ENCODE peak calls at places on chromosomes 12 and 14, in five cellular contexts. A, W, S, F and D are unnamed samples. For H3K4me1, the result is how much of the 10 kb centered on the place peaks cover.

GRCh38 chr12:46201284-46201789 is 67.5 kb downstream of the SLC38A1 start:
- DNase-seq in F (no peak), S (no peak), W (no peak), A (no peak), D (no peak)

GRCh38 chr14:36996133-36996856 is 176.1 kb downstream of the SLC25A21 start:
- DNase-seq in A (peak), S (no peak), W (no peak), F (no peak), D (peak)

GRCh38 chr14:104428333-104428851 is 151.2 kb upstream of the C14orf180 start:
- DNase-seq in F (no peak), A (no peak), S (no peak), W (no peak), D (no peak)

GRCh38 chr12:55847603-55848329 is 5.0 kb upstream of the MMP19 start:
- DNase-seq in W (no peak), F (peak), S (peak), A (peak), D (peak)

GRCh38 chr14:63787995-63788946 is 60.4 kb upstream of the SGPP1 start:
- DNase-seq in A (no peak), F (peak), W (no peak), S (no peak), D (no peak)

GRCh38 chr12:116012757-116013156 is 264.7 kb downstream of the MED13L start:
- DNase-seq in S (no peak), F (peak), W (no peak), A (no peak), D (no peak)

GRCh38 chr12:100661300-100661951 is 87.9 kb downstream of the GAS2L3 start:
- DNase-seq in W (no peak), S (no peak), A (peak), F (no peak), D (peak)

GRCh38 chr14:90942511-90942910 is 117.9 kb downstream of the RPS6KA5 start:
- DNase-seq in W (no peak), A (no peak), F (no peak), S (no peak), D (no peak)

GRCh38 chr12:97464241-97465011 is 1.8 kb downstream of the RMST start:
- DNase-seq in S (no peak), A (no peak), F (no peak), W (no peak), D (peak)

GRCh38 chr14:50610465-50610864 is 50.5 kb downstream of the ATL1 start:
- DNase-seq in W (no peak), S (no peak), F (no peak), A (no peak), D (no peak)

GRCh38 chr14:22200977-22201605 is 387.9 kb downstream of the DAD1 start:
- DNase-seq in S (peak), F (peak), A (peak), W (peak), D (peak)

GRCh38 chr12:109277899-109278762 is 31.0 kb downstream of the FOXN4 start:
- DNase-seq in F (no peak), A (peak), S (peak), W (no peak), D (no peak)

GRCh38 chr12:93200291-93200917 is 177.3 kb upstream of the NUDT4 start:
- DNase-seq in A (no peak), F (no peak), W (no peak), S (no peak), D (peak)

GRCh38 chr12:50933459-50934124 is 18.8 kb upstream of the HIGD1C start:
- DNase-seq in F (peak), A (peak), W (no peak), S (peak), D (no peak)

GRCh38 chr14:75399819-75400678 is 27.8 kb upstream of the JDP2 start:
- DNase-seq in F (peak), A (peak), S (no peak), W (no peak), D (no peak)
- TF ChIP-seq EZH2 in F (no peak), A (no peak), S (no peak), W (no peak), D (no peak)

DNA sequence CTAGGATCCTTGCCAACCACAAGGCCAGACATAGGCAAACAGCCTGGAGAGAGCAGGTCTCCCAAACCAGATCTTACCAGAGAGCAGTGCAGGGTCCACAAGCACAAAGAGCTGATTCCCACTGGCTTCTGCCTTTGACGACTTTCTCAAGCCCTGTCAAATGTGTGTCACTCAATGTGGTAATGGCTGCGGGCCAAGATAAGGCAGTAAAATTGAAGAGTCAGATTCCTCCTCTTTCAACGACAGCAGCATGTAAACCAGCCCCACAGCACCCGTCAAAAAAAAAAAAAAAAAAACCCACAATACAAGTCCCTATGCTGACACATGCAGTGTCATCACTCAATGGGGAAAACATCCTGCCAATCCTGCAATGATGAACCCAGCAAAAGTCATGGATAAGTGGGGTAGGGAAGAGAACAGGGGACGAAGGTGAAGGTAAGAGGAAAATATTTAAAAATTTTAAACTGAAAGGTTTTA is at the start of gene STON2:
- DNase-seq in F (peak), W (peak), S (no peak), A (peak), D (peak)
- H3K4me1 ChIP-seq in F (under half), W (under half), S (under half), A (half or more), D (under half)

GRCh38 chr14:73753043-73753886 is 39.1 kb upstream of the PNMA1 start:
- DNase-seq in A (no peak), S (peak), F (no peak), W (no peak), D (no peak)

GRCh38 chr14:73753887-73754880 is 40.0 kb upstream of the PNMA1 start:
- DNase-seq in S (no peak), W (no peak), A (no peak), F (no peak), D (no peak)

GRCh38 chr14:73751157-73751691 is 37.0 kb upstream of the PNMA1 start:
- DNase-seq in W (no peak), F (no peak), S (no peak), A (no peak), D (no peak)

GRCh38 chr14:73750161-73750901 is 36.1 kb upstream of the PNMA1 start:
- DNase-seq in A (no peak), S (no peak), F (no peak), W (no peak), D (no peak)

DNA sequence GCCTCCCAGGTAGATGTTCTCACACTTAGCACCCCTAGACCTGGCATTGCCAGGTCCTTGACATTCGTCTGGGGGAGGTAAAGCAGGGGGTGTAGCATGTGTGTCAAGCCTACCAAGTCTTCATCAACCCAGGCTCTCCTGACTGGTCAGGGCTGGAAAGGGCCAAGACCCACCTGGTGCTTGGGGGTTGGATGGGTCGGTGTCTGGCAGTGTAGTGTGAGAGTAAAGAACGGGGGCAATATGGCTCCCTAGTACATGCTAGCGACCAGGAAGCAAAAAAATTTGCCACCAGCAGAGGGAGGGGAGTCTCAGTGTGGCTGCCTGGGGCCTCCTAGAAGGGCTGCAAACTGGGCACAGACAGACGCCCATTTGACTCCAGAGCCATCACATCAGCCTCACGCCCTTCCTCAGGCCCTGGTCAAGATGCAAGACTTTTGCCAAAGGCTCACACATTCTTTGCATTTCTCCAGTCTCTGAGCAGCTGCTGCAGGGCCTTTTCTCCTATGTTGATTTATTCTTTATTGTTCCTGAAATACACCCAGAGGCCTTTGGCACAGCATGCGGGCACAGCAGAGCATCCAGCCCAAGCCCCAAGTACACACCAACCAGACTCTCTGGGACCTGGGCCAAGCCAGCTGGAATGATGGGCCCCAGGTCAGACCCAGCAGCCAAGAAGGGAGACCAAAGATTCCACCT is 38.3 kb upstream of the PNMA1 start:
- DNase-seq in A (peak), F (peak), S (no peak), W (no peak), D (peak)
- TF ChIP-seq CTCF in A (no peak), F (peak), S (peak), W (no peak), D (peak)

GRCh38 chr12:43551271-43551970 is 582 bp downstream of the ADAMTS20 start:
- DNase-seq in A (peak), S (no peak), W (no peak), F (peak), D (no peak)
- TF ChIP-seq EZH2 in A (peak), S (no peak), W (no peak), F (no peak), D (peak)

DNA sequence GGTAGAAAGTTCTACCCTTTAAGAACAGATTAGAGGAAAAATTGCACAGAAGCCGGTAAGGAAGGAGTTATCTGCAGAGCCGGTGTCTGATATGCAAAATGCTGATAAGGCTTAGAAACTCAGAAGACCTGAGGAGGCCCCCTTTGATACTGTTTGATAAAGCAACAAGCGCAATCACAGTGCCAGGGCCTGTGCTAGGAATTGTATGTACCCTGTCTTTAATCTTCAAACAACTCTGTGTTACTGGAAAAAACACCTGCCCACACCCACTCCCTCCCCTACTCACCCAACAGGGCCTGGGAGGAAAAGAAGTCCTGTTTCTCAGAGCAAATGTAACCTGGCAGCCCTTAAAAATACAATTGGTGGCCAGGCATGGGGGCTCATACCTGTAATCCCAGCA is 112.7 kb upstream of the FUT8 start:
- DNase-seq in S (no peak), W (no peak), A (no peak), F (no peak), D (no peak)
- H3K4me1 ChIP-seq in S (half or more), W (under half), A (under half), F (under half), D (under half)

GRCh38 chr14:53412819-53413664 is 259.9 kb upstream of the DDHD1 start:
- DNase-seq in W (no peak), S (peak), A (peak), F (peak), D (no peak)
- TF ChIP-seq CTCF in W (no peak), S (peak), A (peak), F (peak), D (peak)

DNA sequence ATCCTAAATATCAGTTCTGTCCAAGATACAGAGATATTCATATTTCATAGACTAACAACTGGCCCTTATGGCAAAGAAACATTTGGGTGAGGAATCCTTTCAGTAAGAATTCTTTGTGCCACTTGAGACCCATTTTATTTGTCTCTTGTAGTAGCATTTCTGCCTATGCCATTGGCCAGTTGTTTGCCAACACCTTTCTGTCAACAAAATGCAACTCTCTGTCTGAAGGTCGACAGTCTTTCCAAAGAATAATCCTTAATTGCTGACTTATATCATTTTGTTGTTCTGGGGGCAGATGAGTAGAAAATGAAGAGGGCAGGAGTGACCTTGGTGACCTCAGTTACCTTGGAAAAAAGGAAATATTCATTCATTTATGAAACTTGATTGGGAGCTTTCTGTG is 10.9 kb downstream of the IFT43 start:
- DNase-seq in W (no peak), S (no peak), F (no peak), A (no peak), D (no peak)
- TF ChIP-seq EZH2 in W (no peak), S (no peak), F (no peak), A (no peak), D (no peak)

GRCh38 chr12:52041032-52041431 is 10.2 kb upstream of the NR4A1 start:
- DNase-seq in S (no peak), A (no peak), W (no peak), F (no peak), D (no peak)
- H3K4me1 ChIP-seq in S (half or more), A (under half), W (under half), F (under half), D (under half)

GRCh38 chr14:77245820-77246219 is 25.2 kb downstream of the NGB start:
- DNase-seq in F (no peak), A (no peak), S (no peak), W (no peak), D (no peak)
- TF ChIP-seq CTCF in F (peak), A (no peak), S (no peak), W (no peak), D (no peak)